ENCODE peak calls at places on chromosome 21, in seven cellular contexts. N is T-helper 1 cell; F is stimulated activated naive CD8-positive, alpha-beta T cell treated with anti-CD3 and anti-CD28 coated beads, Interleukin-15, Interleukin-2, amounts not matched to agents 100 U/mL and 50 U/mL, for 24 hours; I is CD8-positive, alpha-beta memory T cell; O is spleen; D is AG09309; T is activated CD4-positive, alpha-beta T cell treated with anti-CD3 and anti-CD28 coated beads, Interleukin-2, amount 50 U/mL, for 48 hours. L is an unnamed sample.

GRCh38 chr21:28283652-28284490 is 708.8 kb downstream of the LTN1 start:
- DNase-seq in N (no peak), F (no peak), I (no peak), O (no peak), D (peak; percentile 93), T (no peak), L (no peak)

GRCh38 chr21:45992311-45993209 is 11.0 kb downstream of the COL6A1 start:
- DNase-seq in N (peak; percentile 10), F (no peak), I (peak; percentile 0), O (peak; percentile 60), D (no peak), T (no peak), L (no peak)

GRCh38 chr21:38743772-38744529 is 61.8 kb upstream of the ETS2 start:
- DNase-seq in N (no peak), F (no peak), I (no peak), O (no peak), D (no peak), T (no peak), L (no peak)

GRCh38 chr21:16279658-16280581 is 550.1 kb downstream of the USP25 start:
- DNase-seq in N (no peak), F (no peak), I (no peak), O (no peak), D (peak; percentile 16), T (no peak), L (no peak)

GRCh38 chr21:46363698-46364097 is 39.7 kb downstream of the PCNT start:
- DNase-seq in N (no peak), F (no peak), I (no peak), O (no peak), D (no peak), T (no peak), L (no peak)

GRCh38 chr21:31173881-31174555 is 135.7 kb upstream of the KRTAP19-8 start:
- DNase-seq in N (no peak), F (no peak), I (no peak), O (no peak), D (no peak), T (peak; percentile 60), L (peak; percentile 61)

GRCh38 chr21:27403011-27403410 is 436.1 kb upstream of the ADAMTS5 start:
- DNase-seq in N (no peak), F (no peak), I (no peak), O (no peak), D (no peak), T (no peak), L (no peak)

GRCh38 chr21:33058468-33059318 is 11.2 kb upstream of the OLIG1 start:
- DNase-seq in N (no peak), F (no peak), I (no peak), O (no peak), D (no peak), T (no peak), L (no peak)

GRCh38 chr21:32386195-32386870 is 6.5 kb downstream of the URB1 start:
- DNase-seq in N (no peak), F (no peak), I (no peak), O (peak; percentile 69), D (no peak), T (no peak), L (no peak)

GRCh38 chr21:42162831-42163510 is 56.0 kb upstream of the ABCG1 start:
- DNase-seq in N (no peak), F (no peak), I (no peak), O (no peak), D (no peak), T (no peak), L (no peak)

GRCh38 chr21:45154511-45155508 is 80.4 kb downstream of the ADARB1 start:
- DNase-seq in N (no peak), F (peak; percentile 18), I (no peak), O (no peak), D (no peak), T (no peak), L (peak; percentile 12)

GRCh38 chr21:41634858-41635257 is 126.9 kb upstream of the TMPRSS2 start:
- DNase-seq in N (no peak), F (no peak), I (no peak), O (no peak), D (no peak), T (no peak), L (no peak)

GRCh38 chr21:36504067-36505058 is 24.4 kb upstream of the CLDN14 start:
- DNase-seq in N (no peak), F (peak; percentile 47), I (peak; percentile 4), O (no peak), D (peak; percentile 8), T (peak; percentile 18), L (no peak)

GRCh38 chr21:45469273-45470086 is 64.5 kb downstream of the COL18A1 start:
- DNase-seq in N (no peak), F (no peak), I (no peak), O (peak; percentile 61), D (no peak), T (no peak), L (no peak)

GRCh38 chr21:46067505-46068201 is 30.3 kb upstream of the COL6A2 start:
- DNase-seq in N (no peak), F (no peak), I (no peak), O (no peak), D (no peak), T (no peak), L (no peak)

GRCh38 chr21:31161157-31161556 is 122.9 kb upstream of the KRTAP19-8 start:
- DNase-seq in N (no peak), F (no peak), I (no peak), O (no peak), D (no peak), T (no peak), L (no peak)

L was measured in T-helper 2 cell.